ENCODE peak calls at places on chromosome 20, in ten cellular contexts. N, A, S, U, E, M, J, V, B and Z are unnamed samples.

GRCh38 chr20:19784511-19785172 is 26.6 kb downstream of the RIN2 start:
- DNase-seq in U (peak; percentile 94), S (peak; percentile 40), A (peak; percentile 79), E (peak; percentile 66), N (peak; percentile 76), J (peak; percentile 80), B (peak; percentile 82), M (peak; percentile 78), V (no peak), Z (peak; percentile 68)

GRCh38 chr20:50312682-50313187 is 122.1 kb downstream of the CEBPB start:
- DNase-seq in E (no peak), J (peak; percentile 75), U (peak; percentile 47), B (peak; percentile 52), M (no peak), V (no peak), A (no peak), N (no peak), S (no peak), Z (no peak)

GRCh38 chr20:29740601-29740950 is 1516.9 kb upstream of the DEFB115 start:
- DNase-seq in E (no peak), S (no peak), J (no peak), N (no peak), V (no peak), M (no peak), U (no peak), B (no peak), A (no peak), Z (no peak)

GRCh38 chr20:4470375-4470774 is 251.3 kb upstream of the PRND start:
- DNase-seq in E (no peak), S (no peak), V (no peak), A (no peak), N (no peak), M (no peak), U (no peak), B (no peak), J (peak; percentile 88), Z (no peak)

GRCh38 chr20:61788343-61788742 is 277.3 kb downstream of the TAF4 start:
- DNase-seq in J (no peak), B (no peak), M (no peak), U (no peak), S (no peak), A (no peak), N (no peak), E (no peak), V (no peak), Z (no peak)

GRCh38 chr20:58086763-58087566 is 141.5 kb downstream of the ANKRD60 start:
- DNase-seq in M (peak; percentile 15), S (peak; percentile 13), B (peak; percentile 76), J (no peak), V (peak; percentile 59), A (peak; percentile 22), N (peak; percentile 58), E (peak; percentile 55), U (peak; percentile 69), Z (no peak)

GRCh38 chr20:62183426-62184142 is 756 bp downstream of the MTG2 start:
- DNase-seq in A (peak; percentile 3), V (no peak), E (no peak), J (no peak), U (no peak), M (no peak), S (no peak), N (no peak), B (no peak), Z (no peak)

GRCh38 chr20:38843346-38843745 is 37.8 kb downstream of the PPP1R16B start:
- DNase-seq in S (no peak), N (no peak), V (no peak), B (no peak), A (no peak), M (no peak), J (no peak), U (no peak), E (no peak), Z (no peak)

GRCh38 chr20:50996901-50997830 is 25.7 kb downstream of the KCNG1 start:
- DNase-seq in J (no peak), E (no peak), S (no peak), M (no peak), N (no peak), U (peak; percentile 51), V (no peak), A (peak; percentile 7), B (peak; percentile 39), Z (peak; percentile 10)

GRCh38 chr20:61803903-61804804 is 261.5 kb downstream of the TAF4 start:
- DNase-seq in J (peak; percentile 14), B (peak; percentile 41), V (no peak), E (no peak), S (no peak), N (peak; percentile 11), A (no peak), U (peak; percentile 40), M (no peak), Z (no peak)

GRCh38 chr20:32626859-32627636 is 41.9 kb upstream of the NOL4L start:
- DNase-seq in J (no peak), U (no peak), S (peak; percentile 73), B (no peak), M (peak; percentile 92), E (no peak), A (no peak), V (no peak), N (no peak), Z (no peak)

GRCh38 chr20:3239026-3239866 is at the start of gene SLC4A11:
- DNase-seq in N (peak; percentile 69), S (no peak), J (peak; percentile 78), E (peak; percentile 31), M (no peak), B (peak; percentile 87), U (peak; percentile 56), A (peak; percentile 75), V (no peak), Z (no peak)